ENCODE peak calls at places on chromosomes 2 and 18, in five cellular contexts. One of them, this sample, is unnamed.

GRCh38 chr18:21557607-21558253 is 42.8 kb downstream of the ESCO1 start:
- DNase-seq in endothelial cell of umbilical vein: peak; percentile 3
- DNase-seq in tibial nerve: no peak
- DNase-seq in lung: no peak
- DNase-seq in suprapubic skin: no peak
- DNase-seq in this sample: no peak

GRCh38 chr2:150023044-150023443 is 435.5 kb upstream of the MMADHC start:
- DNase-seq in suprapubic skin: no peak
- DNase-seq in endothelial cell of umbilical vein: no peak
- DNase-seq in lung: no peak
- DNase-seq in tibial nerve: no peak
- DNase-seq in this sample: no peak

GRCh38 chr2:124024491-124025348 is at the start of gene CNTNAP5:
- DNase-seq in suprapubic skin: no peak
- DNase-seq in endothelial cell of umbilical vein: no peak
- DNase-seq in tibial nerve: no peak
- DNase-seq in lung: peak; percentile 54
- DNase-seq in this sample: no peak

GRCh38 chr2:119155633-119156032 is 2.9 kb downstream of the C1QL2 start:
- DNase-seq in lung: no peak
- DNase-seq in endothelial cell of umbilical vein: no peak
- DNase-seq in tibial nerve: no peak
- DNase-seq in suprapubic skin: no peak
- DNase-seq in this sample: no peak

GRCh38 chr2:107160831-107161230 is 274.9 kb upstream of the ST6GAL2 start:
- DNase-seq in lung: no peak
- DNase-seq in tibial nerve: no peak
- DNase-seq in endothelial cell of umbilical vein: no peak
- DNase-seq in suprapubic skin: no peak
- DNase-seq in this sample: no peak

GRCh38 chr2:154846842-154847241 is 148.3 kb downstream of the KCNJ3 start:
- DNase-seq in lung: no peak
- DNase-seq in endothelial cell of umbilical vein: no peak
- DNase-seq in tibial nerve: no peak
- DNase-seq in suprapubic skin: no peak
- DNase-seq in this sample: no peak

GRCh38 chr18:23228102-23229051 is 93.1 kb downstream of the CABLES1 start:
- DNase-seq in lung: no peak
- DNase-seq in suprapubic skin: no peak
- DNase-seq in tibial nerve: no peak
- DNase-seq in endothelial cell of umbilical vein: peak; percentile 65
- DNase-seq in this sample: no peak

GRCh38 chr2:178844690-178845089 is 37.5 kb upstream of the TTN start:
- DNase-seq in endothelial cell of umbilical vein: no peak
- DNase-seq in tibial nerve: no peak
- DNase-seq in suprapubic skin: no peak
- DNase-seq in lung: no peak
- DNase-seq in this sample: no peak

GRCh38 chr18:58967643-58968291 is 103.1 kb downstream of the ZNF532 start:
- DNase-seq in endothelial cell of umbilical vein: peak; percentile 27
- DNase-seq in lung: no peak
- DNase-seq in suprapubic skin: no peak
- DNase-seq in tibial nerve: no peak
- DNase-seq in this sample: no peak

GRCh38 chr2:97752342-97753334 is 39.3 kb downstream of the ZAP70 start:
- DNase-seq in endothelial cell of umbilical vein: no peak
- DNase-seq in lung: no peak
- DNase-seq in suprapubic skin: no peak
- DNase-seq in tibial nerve: no peak
- DNase-seq in this sample: no peak

GRCh38 chr2:46983065-46983801 is 67.6 kb upstream of the MCFD2 start:
- DNase-seq in tibial nerve: no peak
- DNase-seq in suprapubic skin: no peak
- DNase-seq in lung: peak; percentile 38
- DNase-seq in endothelial cell of umbilical vein: peak; percentile 47
- DNase-seq in this sample: no peak

GRCh38 chr2:54977149-54977548 is 73.1 kb downstream of the RTN4 start:
- DNase-seq in lung: no peak
- DNase-seq in suprapubic skin: no peak
- DNase-seq in endothelial cell of umbilical vein: no peak
- DNase-seq in tibial nerve: no peak
- DNase-seq in this sample: no peak

GRCh38 chr18:57094199-57094598 is 52.7 kb upstream of the BOD1L2 start:
- DNase-seq in lung: no peak
- DNase-seq in tibial nerve: no peak
- DNase-seq in suprapubic skin: no peak
- DNase-seq in endothelial cell of umbilical vein: no peak
- DNase-seq in this sample: no peak

GRCh38 chr2:187478719-187479118 is 30.7 kb upstream of the CALCRL start:
- DNase-seq in lung: no peak
- DNase-seq in endothelial cell of umbilical vein: no peak
- DNase-seq in suprapubic skin: no peak
- DNase-seq in tibial nerve: no peak
- DNase-seq in this sample: no peak

GRCh38 chr2:45210466-45211195 is 201.4 kb upstream of the SIX2 start:
- DNase-seq in suprapubic skin: no peak
- DNase-seq in endothelial cell of umbilical vein: no peak
- DNase-seq in tibial nerve: no peak
- DNase-seq in lung: peak; percentile 26
- DNase-seq in this sample: no peak

GRCh38 chr2:14016289-14016955 is 616.1 kb upstream of the LRATD1 start:
- DNase-seq in suprapubic skin: no peak
- DNase-seq in endothelial cell of umbilical vein: no peak
- DNase-seq in lung: no peak
- DNase-seq in tibial nerve: no peak
- DNase-seq in this sample: no peak

GRCh38 chr18:59008302-59008974 is 131.2 kb upstream of the SEC11C start:
- DNase-seq in lung: no peak
- DNase-seq in endothelial cell of umbilical vein: no peak
- DNase-seq in suprapubic skin: no peak
- DNase-seq in tibial nerve: no peak
- DNase-seq in this sample: peak; percentile 24

GRCh38 chr2:217297096-217297495 is 437.2 kb upstream of the TNP1 start:
- DNase-seq in suprapubic skin: no peak
- DNase-seq in lung: no peak
- DNase-seq in tibial nerve: no peak
- DNase-seq in endothelial cell of umbilical vein: no peak
- DNase-seq in this sample: no peak

GRCh38 chr2:1728821-1729220 is 15.5 kb downstream of the PXDN start:
- DNase-seq in suprapubic skin: peak; percentile 46
- DNase-seq in endothelial cell of umbilical vein: no peak
- DNase-seq in lung: no peak
- DNase-seq in tibial nerve: no peak
- DNase-seq in this sample: no peak

GRCh38 chr2:33267745-33268144 is 208.7 kb upstream of the RASGRP3 start:
- DNase-seq in endothelial cell of umbilical vein: peak; percentile 79
- DNase-seq in tibial nerve: no peak
- DNase-seq in lung: no peak
- DNase-seq in suprapubic skin: no peak
- DNase-seq in this sample: no peak

GRCh38 chr2:19706332-19706731 is 195.5 kb downstream of the TTC32 start:
- DNase-seq in lung: no peak
- DNase-seq in suprapubic skin: no peak
- DNase-seq in tibial nerve: no peak
- DNase-seq in endothelial cell of umbilical vein: peak; percentile 12
- DNase-seq in this sample: no peak

GRCh38 chr2:225010804-225011203 is 31.5 kb downstream of the DOCK10 start:
- DNase-seq in tibial nerve: no peak
- DNase-seq in suprapubic skin: no peak
- DNase-seq in lung: no peak
- DNase-seq in endothelial cell of umbilical vein: peak; percentile 72
- DNase-seq in this sample: no peak

GRCh38 chr2:90069290-90069894 is 1377.9 kb downstream of the RPIA start:
- DNase-seq in tibial nerve: no peak
- DNase-seq in endothelial cell of umbilical vein: no peak
- DNase-seq in suprapubic skin: no peak
- DNase-seq in lung: no peak
- DNase-seq in this sample: peak; percentile 60

GRCh38 chr2:147547425-147547824 is 297.4 kb upstream of the ACVR2A start:
- DNase-seq in endothelial cell of umbilical vein: no peak
- DNase-seq in suprapubic skin: no peak
- DNase-seq in tibial nerve: no peak
- DNase-seq in lung: no peak
- DNase-seq in this sample: no peak

GRCh38 chr2:71935291-71935848 is 212.3 kb downstream of the CYP26B1 start:
- DNase-seq in lung: peak; percentile 41
- DNase-seq in endothelial cell of umbilical vein: no peak
- DNase-seq in tibial nerve: peak; percentile 53
- DNase-seq in suprapubic skin: peak; percentile 81
- DNase-seq in this sample: no peak

GRCh38 chr18:32714571-32715148 is 58.2 kb downstream of the KLHL14 start:
- DNase-seq in lung: peak; percentile 34
- DNase-seq in tibial nerve: no peak
- DNase-seq in endothelial cell of umbilical vein: peak; percentile 81
- DNase-seq in suprapubic skin: no peak
- DNase-seq in this sample: no peak

GRCh38 chr18:3217930-3218647 is 1.7 kb downstream of the MYOM1 start:
- DNase-seq in endothelial cell of umbilical vein: no peak
- DNase-seq in tibial nerve: no peak
- DNase-seq in suprapubic skin: no peak
- DNase-seq in lung: no peak
- DNase-seq in this sample: peak; percentile 67

GRCh38 chr2:19717446-19717845 is 184.3 kb downstream of the TTC32 start:
- DNase-seq in endothelial cell of umbilical vein: no peak
- DNase-seq in tibial nerve: no peak
- DNase-seq in lung: no peak
- DNase-seq in suprapubic skin: no peak
- DNase-seq in this sample: no peak

GRCh38 chr2:238126338-238126737 is 12.1 kb upstream of the KLHL30 start:
- DNase-seq in lung: no peak
- DNase-seq in endothelial cell of umbilical vein: no peak
- DNase-seq in suprapubic skin: no peak
- DNase-seq in tibial nerve: no peak
- DNase-seq in this sample: no peak

GRCh38 chr2:238129166-238130010 is 9.1 kb upstream of the KLHL30 start:
- DNase-seq in tibial nerve: no peak
- DNase-seq in endothelial cell of umbilical vein: no peak
- DNase-seq in suprapubic skin: no peak
- DNase-seq in lung: no peak
- DNase-seq in this sample: no peak

GRCh38 chr2:238126775-238127164 is 11.7 kb upstream of the KLHL30 start:
- DNase-seq in endothelial cell of umbilical vein: no peak
- DNase-seq in lung: no peak
- DNase-seq in suprapubic skin: no peak
- DNase-seq in tibial nerve: no peak
- DNase-seq in this sample: no peak

GRCh38 chr2:238128061-238129040 is 10.1 kb upstream of the KLHL30 start:
- DNase-seq in lung: no peak
- DNase-seq in endothelial cell of umbilical vein: no peak
- DNase-seq in suprapubic skin: no peak
- DNase-seq in tibial nerve: no peak
- DNase-seq in this sample: no peak

GRCh38 chr2:238127165-238128060 is 11.1 kb upstream of the KLHL30 start:
- DNase-seq in tibial nerve: no peak
- DNase-seq in lung: no peak
- DNase-seq in suprapubic skin: no peak
- DNase-seq in endothelial cell of umbilical vein: no peak
- DNase-seq in this sample: no peak
- H3K4me3 ChIP-seq in tibial nerve: no peak overlapping the region
- H3K4me3 ChIP-seq in lung: no peak overlapping the region
- H3K4me3 ChIP-seq in suprapubic skin: peak overlapping the region; percentile 18
- H3K4me3 ChIP-seq in endothelial cell of umbilical vein: no peak overlapping the region
- H3K4me3 ChIP-seq in this sample: no peak overlapping the region

GRCh38 chr2:70525032-70525431 is 28.6 kb downstream of the TGFA start:
- DNase-seq in lung: no peak
- DNase-seq in suprapubic skin: no peak
- DNase-seq in endothelial cell of umbilical vein: no peak
- DNase-seq in tibial nerve: no peak
- DNase-seq in this sample: no peak
- H3K4me1 ChIP-seq in lung: peaks cover 16% of the 10 kb centered on the region
- H3K4me1 ChIP-seq in suprapubic skin: peaks cover 26% of the 10 kb centered on the region
- H3K4me1 ChIP-seq in endothelial cell of umbilical vein: no peaks in the 10 kb centered on the region
- H3K4me1 ChIP-seq in tibial nerve: no peaks in the 10 kb centered on the region
- H3K4me1 ChIP-seq in this sample: no peaks in the 10 kb centered on the region

DNA sequence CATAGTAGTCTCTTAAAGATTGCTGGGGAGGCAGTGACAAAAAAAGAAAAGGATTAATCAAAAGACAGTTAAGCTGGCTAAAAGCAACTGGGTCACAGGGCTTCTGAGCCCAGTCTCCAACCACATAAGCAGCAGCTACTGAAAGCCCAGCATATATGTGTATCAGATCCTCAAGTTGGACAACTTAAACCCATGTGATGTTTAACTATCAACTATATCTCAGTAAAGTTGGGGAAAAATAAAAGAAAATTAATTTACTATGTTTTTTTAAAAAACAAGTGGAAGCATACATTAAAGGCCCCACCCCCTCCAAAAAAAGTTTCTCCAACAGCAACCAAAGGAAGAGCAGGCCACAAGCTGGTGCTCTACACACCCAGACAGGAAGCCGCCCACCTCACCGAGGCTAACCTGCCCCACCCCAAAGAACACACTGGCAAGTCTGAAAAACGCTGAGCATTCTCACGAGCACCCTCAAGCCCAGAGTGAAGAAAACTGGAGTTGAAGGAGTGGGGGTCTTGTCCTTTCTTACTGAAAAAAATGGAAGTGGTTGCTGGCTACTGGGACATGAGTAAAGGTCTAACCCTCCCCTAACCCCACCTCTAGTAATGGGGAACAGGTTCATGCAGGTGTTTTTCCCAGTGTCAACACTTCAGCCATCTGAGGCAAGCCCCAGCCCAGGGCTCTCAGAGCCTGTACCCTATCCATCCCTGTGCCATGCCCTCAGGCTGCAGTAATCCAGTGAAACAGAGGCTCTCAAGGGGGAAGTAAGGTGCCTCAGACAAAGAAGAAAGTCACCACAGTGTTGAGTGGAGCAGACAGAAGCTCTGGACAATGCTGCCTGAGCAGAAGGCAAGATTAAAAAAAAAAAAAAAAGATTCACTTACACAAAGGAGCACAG is 106.3 kb downstream of the GYPC start:
- DNase-seq in tibial nerve: no peak
- DNase-seq in lung: no peak
- DNase-seq in suprapubic skin: peak; percentile 14
- DNase-seq in endothelial cell of umbilical vein: no peak
- DNase-seq in this sample: no peak
- H3K4me3 ChIP-seq in tibial nerve: no peak overlapping the region
- H3K4me3 ChIP-seq in lung: no peak overlapping the region
- H3K4me3 ChIP-seq in suprapubic skin: no peak overlapping the region
- H3K4me3 ChIP-seq in endothelial cell of umbilical vein: no peak overlapping the region
- H3K4me3 ChIP-seq in this sample: no peak overlapping the region

GRCh38 chr2:237604960-237605359 is 14.4 kb upstream of the RAB17 start:
- DNase-seq in endothelial cell of umbilical vein: peak; percentile 44
- DNase-seq in lung: no peak
- DNase-seq in suprapubic skin: no peak
- DNase-seq in tibial nerve: no peak
- DNase-seq in this sample: peak; percentile 38
- H3K4me1 ChIP-seq in endothelial cell of umbilical vein: peaks cover 26% of the 10 kb centered on the region
- H3K4me1 ChIP-seq in lung: peaks cover 10% of the 10 kb centered on the region
- H3K4me1 ChIP-seq in suprapubic skin: peaks cover 16% of the 10 kb centered on the region
- H3K4me1 ChIP-seq in tibial nerve: no peaks in the 10 kb centered on the region
- H3K4me1 ChIP-seq in this sample: peaks cover 37% of the 10 kb centered on the region

DNA sequence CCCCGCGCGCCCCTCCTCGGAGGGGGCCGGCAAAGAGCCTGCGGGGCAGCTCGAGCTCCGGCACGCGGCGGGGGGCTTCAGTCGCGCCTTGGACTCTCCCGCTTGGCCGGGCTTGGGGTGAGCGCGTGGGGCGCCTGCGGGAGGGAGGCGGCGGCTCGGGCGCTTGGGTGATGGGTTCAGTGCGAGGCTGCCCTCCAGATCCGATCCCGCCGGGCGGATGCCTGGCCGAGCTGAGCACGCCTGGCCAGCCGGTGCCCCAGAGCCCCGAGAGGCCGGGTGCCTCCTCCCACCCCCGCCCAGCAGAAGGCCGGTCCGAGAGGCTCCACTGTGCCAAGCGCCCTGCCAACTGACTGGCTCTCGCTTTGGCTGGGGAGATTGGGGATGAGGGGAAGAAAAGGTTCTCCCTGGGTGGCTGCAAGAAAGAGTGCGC is 276 bp upstream of the NXPH2 start:
- DNase-seq in endothelial cell of umbilical vein: no peak
- DNase-seq in suprapubic skin: no peak
- DNase-seq in lung: no peak
- DNase-seq in tibial nerve: no peak
- DNase-seq in this sample: no peak
- H3K4me3 ChIP-seq in endothelial cell of umbilical vein: no peak overlapping the region
- H3K4me3 ChIP-seq in suprapubic skin: peak overlapping the region; percentile 37
- H3K4me3 ChIP-seq in lung: no peak overlapping the region
- H3K4me3 ChIP-seq in tibial nerve: no peak overlapping the region
- H3K4me3 ChIP-seq in this sample: no peak overlapping the region

This sample was measured in Caco-2.